ENCODE peak calls at places on chromosomes 16 and 17, in six cellular contexts. One of them, this sample, is unnamed.

GRCh38 chr17:78490156-78490555 is 87.0 kb downstream of the DNAH17 start:
- DNase-seq in suprapubic skin: no peak
- DNase-seq in hepatocyte: no peak
- DNase-seq in AG04450: no peak
- DNase-seq in PC-3: no peak
- DNase-seq in prostate gland: no peak
- DNase-seq in this sample: no peak

GRCh38 chr17:4945944-4946280 is 2.4 kb downstream of the PFN1 start:
- DNase-seq in suprapubic skin: no peak
- DNase-seq in hepatocyte: no peak
- DNase-seq in AG04450: no peak
- DNase-seq in PC-3: no peak
- DNase-seq in prostate gland: no peak
- DNase-seq in this sample: no peak

GRCh38 chr16:2458887-2459646 is 842 bp upstream of the TEDC2 start:
- DNase-seq in suprapubic skin: no peak
- DNase-seq in hepatocyte: peak
- DNase-seq in AG04450: no peak
- DNase-seq in PC-3: peak
- DNase-seq in prostate gland: no peak
- DNase-seq in this sample: no peak

GRCh38 chr16:16934660-16935059 is 536.1 kb downstream of the XYLT1 start:
- DNase-seq in suprapubic skin: no peak
- DNase-seq in hepatocyte: no peak
- DNase-seq in AG04450: no peak
- DNase-seq in PC-3: no peak
- DNase-seq in prostate gland: no peak
- DNase-seq in this sample: no peak

GRCh38 chr17:78828470-78829185 is 12.0 kb downstream of the USP36 start:
- DNase-seq in suprapubic skin: no peak
- DNase-seq in hepatocyte: peak
- DNase-seq in AG04450: peak
- DNase-seq in PC-3: peak
- DNase-seq in prostate gland: no peak
- DNase-seq in this sample: no peak

GRCh38 chr16:81618661-81619060 is 160.4 kb upstream of the PLCG2 start:
- DNase-seq in suprapubic skin: no peak
- DNase-seq in hepatocyte: peak
- DNase-seq in AG04450: no peak
- DNase-seq in PC-3: no peak
- DNase-seq in prostate gland: peak
- DNase-seq in this sample: no peak

GRCh38 chr17:78717431-78717980 is 64.6 kb downstream of the CYTH1 start:
- DNase-seq in suprapubic skin: no peak
- DNase-seq in hepatocyte: peak
- DNase-seq in AG04450: no peak
- DNase-seq in PC-3: peak
- DNase-seq in prostate gland: peak
- DNase-seq in this sample: no peak

GRCh38 chr16:9311303-9311954 is 220.0 kb downstream of the HAPSTR1 start:
- DNase-seq in suprapubic skin: no peak
- DNase-seq in hepatocyte: peak
- DNase-seq in AG04450: no peak
- DNase-seq in PC-3: no peak
- DNase-seq in prostate gland: no peak
- DNase-seq in this sample: no peak

GRCh38 chr16:20844588-20844987 is 38.3 kb downstream of the REXO5 start:
- DNase-seq in suprapubic skin: no peak
- DNase-seq in hepatocyte: no peak
- DNase-seq in AG04450: no peak
- DNase-seq in PC-3: no peak
- DNase-seq in prostate gland: no peak
- DNase-seq in this sample: no peak

GRCh38 chr16:83143788-83144187 is 517.0 kb downstream of the CDH13 start:
- DNase-seq in suprapubic skin: no peak
- DNase-seq in hepatocyte: peak
- DNase-seq in AG04450: peak
- DNase-seq in PC-3: no peak
- DNase-seq in prostate gland: no peak
- DNase-seq in this sample: peak

GRCh38 chr17:67477687-67478086 is 100.6 kb downstream of the PITPNC1 start:
- DNase-seq in suprapubic skin: no peak
- DNase-seq in hepatocyte: no peak
- DNase-seq in AG04450: no peak
- DNase-seq in PC-3: peak
- DNase-seq in prostate gland: no peak
- DNase-seq in this sample: no peak

GRCh38 chr16:75526032-75526790 is 9.7 kb downstream of the CHST5 start:
- DNase-seq in suprapubic skin: no peak
- DNase-seq in hepatocyte: no peak
- DNase-seq in AG04450: no peak
- DNase-seq in PC-3: no peak
- DNase-seq in prostate gland: no peak
- DNase-seq in this sample: no peak

GRCh38 chr16:10940501-10941079 is 1.7 kb downstream of the DEXI start:
- DNase-seq in suprapubic skin: no peak
- DNase-seq in hepatocyte: no peak
- DNase-seq in AG04450: no peak
- DNase-seq in PC-3: no peak
- DNase-seq in prostate gland: no peak
- DNase-seq in this sample: no peak

GRCh38 chr17:15480209-15480608 is 12.8 kb upstream of the CDRT4 start:
- DNase-seq in suprapubic skin: peak
- DNase-seq in hepatocyte: no peak
- DNase-seq in AG04450: no peak
- DNase-seq in PC-3: no peak
- DNase-seq in prostate gland: no peak
- DNase-seq in this sample: no peak

GRCh38 chr17:66143657-66144282 is 48.2 kb downstream of the CEP112 start:
- DNase-seq in suprapubic skin: no peak
- DNase-seq in hepatocyte: no peak
- DNase-seq in AG04450: no peak
- DNase-seq in PC-3: peak
- DNase-seq in prostate gland: no peak
- DNase-seq in this sample: no peak

GRCh38 chr17:13931752-13932477 is 137.4 kb upstream of the COX10 start:
- DNase-seq in suprapubic skin: peak
- DNase-seq in hepatocyte: no peak
- DNase-seq in AG04450: no peak
- DNase-seq in PC-3: peak
- DNase-seq in prostate gland: peak
- DNase-seq in this sample: no peak

GRCh38 chr16:31708348-31708747 is 165.3 kb upstream of the ZNF267 start:
- DNase-seq in suprapubic skin: no peak
- DNase-seq in hepatocyte: no peak
- DNase-seq in AG04450: no peak
- DNase-seq in PC-3: no peak
- DNase-seq in prostate gland: no peak
- DNase-seq in this sample: no peak

GRCh38 chr17:73122953-73123605 is 30.6 kb upstream of the SLC39A11 start:
- DNase-seq in suprapubic skin: no peak
- DNase-seq in hepatocyte: no peak
- DNase-seq in AG04450: no peak
- DNase-seq in PC-3: no peak
- DNase-seq in prostate gland: no peak
- DNase-seq in this sample: no peak

GRCh38 chr17:73118876-73119485 is 26.5 kb upstream of the SLC39A11 start:
- DNase-seq in suprapubic skin: no peak
- DNase-seq in hepatocyte: no peak
- DNase-seq in AG04450: no peak
- DNase-seq in PC-3: no peak
- DNase-seq in prostate gland: no peak
- DNase-seq in this sample: no peak

GRCh38 chr17:73119631-73120030 is 27.1 kb upstream of the SLC39A11 start:
- DNase-seq in suprapubic skin: no peak
- DNase-seq in hepatocyte: no peak
- DNase-seq in AG04450: no peak
- DNase-seq in PC-3: peak
- DNase-seq in prostate gland: no peak
- DNase-seq in this sample: no peak

GRCh38 chr17:73123606-73124320 is 31.3 kb upstream of the SLC39A11 start:
- DNase-seq in suprapubic skin: no peak
- DNase-seq in hepatocyte: no peak
- DNase-seq in AG04450: no peak
- DNase-seq in PC-3: no peak
- DNase-seq in prostate gland: no peak
- DNase-seq in this sample: no peak

DNA sequence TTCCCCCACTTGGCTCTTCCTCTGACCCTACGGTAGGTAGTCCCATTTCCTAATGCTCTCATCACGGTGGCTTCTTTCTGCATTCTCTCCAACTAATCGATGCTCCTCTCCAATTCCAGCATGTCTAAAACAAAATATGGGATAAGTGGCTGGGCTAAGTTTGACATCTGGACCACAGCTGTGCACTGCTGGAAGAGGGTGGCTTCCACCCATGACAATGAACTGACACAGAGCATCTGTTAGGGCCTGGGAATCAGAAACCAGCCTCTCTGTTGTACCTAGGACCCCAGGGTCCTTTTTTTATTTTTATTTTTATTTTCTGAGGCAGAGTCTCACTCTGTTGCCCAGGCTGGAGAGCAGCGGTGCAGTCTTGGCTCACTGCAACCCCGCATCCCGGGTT is 29.0 kb upstream of the SLC39A11 start:
- DNase-seq in suprapubic skin: no peak
- DNase-seq in hepatocyte: no peak
- DNase-seq in AG04450: no peak
- DNase-seq in PC-3: no peak
- DNase-seq in prostate gland: no peak
- DNase-seq in this sample: no peak
- TF ChIP-seq CTCF in suprapubic skin: no peak
- TF ChIP-seq CTCF in hepatocyte: no peak
- TF ChIP-seq CTCF in AG04450: no peak
- TF ChIP-seq CTCF in PC-3: no peak
- TF ChIP-seq CTCF in prostate gland: no peak
- TF ChIP-seq CTCF in this sample: no peak

GRCh38 chr17:75647921-75648320 is 14.7 kb downstream of the SMIM5 start:
- DNase-seq in suprapubic skin: no peak
- DNase-seq in hepatocyte: no peak
- DNase-seq in AG04450: no peak
- DNase-seq in PC-3: no peak
- DNase-seq in prostate gland: no peak
- DNase-seq in this sample: no peak

GRCh38 chr17:75647061-75647460 is 13.8 kb downstream of the SMIM5 start:
- DNase-seq in suprapubic skin: no peak
- DNase-seq in hepatocyte: no peak
- DNase-seq in AG04450: no peak
- DNase-seq in PC-3: no peak
- DNase-seq in prostate gland: no peak
- DNase-seq in this sample: no peak

GRCh38 chr17:75645501-75645888 is 12.3 kb downstream of the SMIM5 start:
- DNase-seq in suprapubic skin: no peak
- DNase-seq in hepatocyte: peak
- DNase-seq in AG04450: no peak
- DNase-seq in PC-3: peak
- DNase-seq in prostate gland: peak
- DNase-seq in this sample: no peak

GRCh38 chr17:75645889-75646625 is 12.8 kb downstream of the SMIM5 start:
- DNase-seq in suprapubic skin: no peak
- DNase-seq in hepatocyte: peak
- DNase-seq in AG04450: no peak
- DNase-seq in PC-3: peak
- DNase-seq in prostate gland: peak
- DNase-seq in this sample: no peak

GRCh38 chr17:75646626-75646968 is 13.4 kb downstream of the SMIM5 start:
- DNase-seq in suprapubic skin: no peak
- DNase-seq in hepatocyte: no peak
- DNase-seq in AG04450: no peak
- DNase-seq in PC-3: no peak
- DNase-seq in prostate gland: no peak
- DNase-seq in this sample: no peak
- H3K4me3 ChIP-seq in suprapubic skin: no peak
- H3K4me3 ChIP-seq in hepatocyte: no peak
- H3K4me3 ChIP-seq in AG04450: no peak
- H3K4me3 ChIP-seq in PC-3: no peak
- H3K4me3 ChIP-seq in prostate gland: no peak
- H3K4me3 ChIP-seq in this sample: no peak

DNA sequence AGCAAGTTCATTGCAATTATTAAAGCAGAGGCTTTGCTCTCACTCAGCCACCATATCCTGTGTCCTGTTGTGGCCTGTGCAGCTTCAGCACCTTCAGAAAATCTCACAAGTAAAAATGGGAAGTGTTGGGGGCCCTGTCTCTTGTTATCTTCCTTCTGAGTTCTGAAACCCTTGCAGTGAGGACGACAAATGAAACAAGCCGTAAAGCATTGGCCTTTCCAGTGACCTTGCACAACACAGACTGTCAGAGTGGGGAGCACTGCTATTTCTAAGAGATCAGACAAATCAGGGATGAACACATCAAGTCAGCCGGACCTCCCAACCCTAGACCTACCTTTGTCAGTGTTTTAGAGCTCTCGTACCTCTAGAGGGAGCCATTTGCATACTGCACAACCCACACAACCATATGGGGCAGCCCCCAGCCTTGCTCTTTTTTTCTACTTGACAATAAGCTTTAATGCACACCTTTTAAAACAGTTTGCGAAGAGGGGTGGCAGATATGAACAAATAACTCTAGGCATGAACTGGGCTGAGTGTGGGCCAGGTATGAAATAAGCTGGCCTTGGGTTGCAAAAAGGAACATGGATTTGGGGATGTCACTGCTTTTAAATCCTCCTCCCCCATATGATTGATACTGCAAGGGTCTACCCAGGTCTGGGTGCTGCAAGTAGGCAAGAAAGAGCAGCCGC is 89.8 kb downstream of the KATNIP start:
- DNase-seq in suprapubic skin: no peak
- DNase-seq in hepatocyte: peak
- DNase-seq in AG04450: peak
- DNase-seq in PC-3: peak
- DNase-seq in prostate gland: peak
- DNase-seq in this sample: peak
- TF ChIP-seq CTCF in suprapubic skin: peak
- TF ChIP-seq CTCF in hepatocyte: peak
- TF ChIP-seq CTCF in AG04450: peak
- TF ChIP-seq CTCF in PC-3: peak
- TF ChIP-seq CTCF in prostate gland: peak
- TF ChIP-seq CTCF in this sample: peak

DNA sequence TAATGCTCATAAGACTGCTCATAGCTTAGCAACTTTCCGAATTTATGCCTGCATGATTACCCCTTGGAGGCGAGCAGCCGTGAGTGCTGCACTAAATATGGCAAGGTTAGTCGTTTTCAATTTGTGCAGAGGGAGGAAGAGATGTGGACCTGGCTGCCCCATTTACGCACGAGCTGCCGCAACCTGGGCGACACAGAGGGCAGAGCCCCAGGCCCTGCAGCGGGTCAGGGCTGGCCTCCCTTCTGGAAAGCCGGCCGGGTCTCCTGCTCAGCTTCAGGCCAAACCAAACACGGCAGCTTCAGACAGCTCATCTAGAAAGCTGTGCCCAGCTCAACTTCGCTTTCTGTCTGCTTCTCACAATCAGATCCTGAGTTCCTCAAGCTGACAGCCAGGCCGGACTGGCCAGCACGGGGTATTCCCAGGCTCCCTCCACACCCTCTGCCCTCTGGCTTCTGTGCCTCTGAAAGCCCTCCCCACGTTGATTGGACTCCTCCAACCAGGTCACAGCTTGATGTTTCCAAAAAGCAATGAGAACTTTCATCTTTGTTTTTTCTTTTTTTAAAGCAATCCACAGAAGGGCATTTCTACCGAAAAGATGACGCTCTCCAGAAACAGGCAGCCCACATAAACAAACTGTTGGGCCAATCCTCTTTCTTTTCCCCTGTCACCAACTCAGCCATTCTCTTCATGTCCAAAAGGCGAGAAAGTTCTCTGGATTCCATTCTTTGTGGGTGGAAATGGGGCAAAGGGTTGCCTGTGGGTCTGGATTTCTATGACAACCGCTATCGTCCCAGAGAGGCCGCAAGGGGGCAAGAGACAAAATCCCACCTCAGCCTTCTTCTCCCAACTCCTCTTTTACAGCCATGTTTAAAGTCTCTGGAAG is 189.1 kb downstream of the ZFHX3 start:
- DNase-seq in suprapubic skin: no peak
- DNase-seq in hepatocyte: no peak
- DNase-seq in AG04450: no peak
- DNase-seq in PC-3: no peak
- DNase-seq in prostate gland: no peak
- DNase-seq in this sample: no peak
- H3K4me3 ChIP-seq in suprapubic skin: no peak
- H3K4me3 ChIP-seq in hepatocyte: no peak
- H3K4me3 ChIP-seq in AG04450: peak
- H3K4me3 ChIP-seq in PC-3: no peak
- H3K4me3 ChIP-seq in prostate gland: no peak
- H3K4me3 ChIP-seq in this sample: no peak